ENCODE peak calls at places on chromosomes 11 and 22, in eight cellular contexts. One of them, this sample, is unnamed.
A peak's percentile ranks its signal among the peaks of the same experiment; 100 is the strongest.

GRCh38 chr11:128318856-128319474 is 268.4 kb downstream of the ETS1 start:
- DNase-seq in type B pancreatic cell: no peak
- DNase-seq in RWPE1: no peak
- DNase-seq in Calu3: no peak
- DNase-seq in Panc1: no peak
- DNase-seq in bronchial epithelial cell: peak; percentile 27
- DNase-seq in HFFc6: no peak
- DNase-seq in A549: no peak
- DNase-seq in this sample: no peak

GRCh38 chr11:2588809-2589537 is 110.8 kb downstream of the KCNQ1OT1 start:
- DNase-seq in A549: no peak
- DNase-seq in Calu3: no peak
- DNase-seq in type B pancreatic cell: no peak
- DNase-seq in Panc1: no peak
- DNase-seq in RWPE1: peak; percentile 20
- DNase-seq in HFFc6: no peak
- DNase-seq in bronchial epithelial cell: no peak
- DNase-seq in this sample: no peak

GRCh38 chr11:12007769-12008737 is at the start of gene DKK3:
- DNase-seq in type B pancreatic cell: no peak
- DNase-seq in bronchial epithelial cell: peak; percentile 81
- DNase-seq in RWPE1: peak; percentile 60
- DNase-seq in Panc1: no peak
- DNase-seq in A549: no peak
- DNase-seq in Calu3: no peak
- DNase-seq in HFFc6: peak; percentile 38
- DNase-seq in this sample: no peak

GRCh38 chr11:57480409-57481137 is 20.2 kb downstream of the RTN4RL2 start:
- DNase-seq in bronchial epithelial cell: peak; percentile 38
- DNase-seq in Calu3: peak; percentile 79
- DNase-seq in RWPE1: no peak
- DNase-seq in HFFc6: peak; percentile 48
- DNase-seq in type B pancreatic cell: no peak
- DNase-seq in Panc1: no peak
- DNase-seq in A549: peak; percentile 91
- DNase-seq in this sample: no peak

GRCh38 chr11:92340839-92341238 is 116.2 kb downstream of the FAT3 start:
- DNase-seq in type B pancreatic cell: no peak
- DNase-seq in RWPE1: no peak
- DNase-seq in Calu3: peak; percentile 17
- DNase-seq in Panc1: no peak
- DNase-seq in A549: no peak
- DNase-seq in HFFc6: peak; percentile 6
- DNase-seq in bronchial epithelial cell: peak; percentile 29
- DNase-seq in this sample: no peak

GRCh38 chr11:103396237-103396636 is 287.0 kb downstream of the DYNC2H1 start:
- DNase-seq in type B pancreatic cell: no peak
- DNase-seq in RWPE1: no peak
- DNase-seq in HFFc6: peak; percentile 69
- DNase-seq in bronchial epithelial cell: peak; percentile 2
- DNase-seq in Calu3: no peak
- DNase-seq in Panc1: no peak
- DNase-seq in A549: no peak
- DNase-seq in this sample: no peak

GRCh38 chr11:736431-736830 is 10.8 kb upstream of the TALDO1 start:
- DNase-seq in Panc1: no peak
- DNase-seq in Calu3: no peak
- DNase-seq in A549: no peak
- DNase-seq in HFFc6: peak; percentile 12
- DNase-seq in bronchial epithelial cell: no peak
- DNase-seq in type B pancreatic cell: no peak
- DNase-seq in RWPE1: no peak
- DNase-seq in this sample: no peak

GRCh38 chr11:22203281-22203680 is 10.4 kb downstream of the ANO5 start:
- DNase-seq in HFFc6: no peak
- DNase-seq in RWPE1: no peak
- DNase-seq in bronchial epithelial cell: no peak
- DNase-seq in Calu3: no peak
- DNase-seq in A549: no peak
- DNase-seq in Panc1: no peak
- DNase-seq in type B pancreatic cell: no peak
- DNase-seq in this sample: no peak

GRCh38 chr11:118913411-118914125 is 12.2 kb downstream of the BCL9L start:
- DNase-seq in type B pancreatic cell: no peak
- DNase-seq in bronchial epithelial cell: no peak
- DNase-seq in Panc1: no peak
- DNase-seq in Calu3: no peak
- DNase-seq in HFFc6: no peak
- DNase-seq in A549: no peak
- DNase-seq in RWPE1: no peak
- DNase-seq in this sample: no peak

GRCh38 chr11:118437736-118438125 is 1.4 kb downstream of the KMT2A start:
- DNase-seq in RWPE1: peak; percentile 36
- DNase-seq in Calu3: peak; percentile 44
- DNase-seq in type B pancreatic cell: no peak
- DNase-seq in HFFc6: no peak
- DNase-seq in Panc1: no peak
- DNase-seq in A549: no peak
- DNase-seq in bronchial epithelial cell: no peak
- DNase-seq in this sample: no peak

GRCh38 chr11:5380740-5381342 is 2.8 kb upstream of the OR51M1 start:
- DNase-seq in Panc1: peak; percentile 45
- DNase-seq in bronchial epithelial cell: peak; percentile 58
- DNase-seq in HFFc6: peak; percentile 69
- DNase-seq in type B pancreatic cell: no peak
- DNase-seq in RWPE1: peak; percentile 49
- DNase-seq in Calu3: peak; percentile 59
- DNase-seq in A549: peak; percentile 36
- DNase-seq in this sample: no peak

GRCh38 chr22:47402876-47403525 is 640.6 kb downstream of the TBC1D22A start:
- DNase-seq in Panc1: no peak
- DNase-seq in type B pancreatic cell: no peak
- DNase-seq in HFFc6: no peak
- DNase-seq in RWPE1: no peak
- DNase-seq in bronchial epithelial cell: no peak
- DNase-seq in Calu3: no peak
- DNase-seq in A549: no peak
- DNase-seq in this sample: no peak

GRCh38 chr11:115981814-115982471 is 477.7 kb upstream of the CADM1 start:
- DNase-seq in Panc1: no peak
- DNase-seq in type B pancreatic cell: no peak
- DNase-seq in HFFc6: no peak
- DNase-seq in RWPE1: no peak
- DNase-seq in A549: no peak
- DNase-seq in Calu3: no peak
- DNase-seq in bronchial epithelial cell: no peak
- DNase-seq in this sample: no peak

GRCh38 chr11:2510626-2511402 is 66.0 kb downstream of the KCNQ1 start:
- DNase-seq in Panc1: no peak
- DNase-seq in type B pancreatic cell: peak; percentile 62
- DNase-seq in Calu3: no peak
- DNase-seq in RWPE1: no peak
- DNase-seq in A549: no peak
- DNase-seq in HFFc6: no peak
- DNase-seq in bronchial epithelial cell: no peak
- DNase-seq in this sample: no peak

GRCh38 chr11:134537296-134537695 is 125.3 kb upstream of the B3GAT1 start:
- DNase-seq in HFFc6: no peak
- DNase-seq in A549: no peak
- DNase-seq in bronchial epithelial cell: no peak
- DNase-seq in Calu3: no peak
- DNase-seq in RWPE1: no peak
- DNase-seq in type B pancreatic cell: peak; percentile 34
- DNase-seq in Panc1: no peak
- DNase-seq in this sample: no peak

DNA sequence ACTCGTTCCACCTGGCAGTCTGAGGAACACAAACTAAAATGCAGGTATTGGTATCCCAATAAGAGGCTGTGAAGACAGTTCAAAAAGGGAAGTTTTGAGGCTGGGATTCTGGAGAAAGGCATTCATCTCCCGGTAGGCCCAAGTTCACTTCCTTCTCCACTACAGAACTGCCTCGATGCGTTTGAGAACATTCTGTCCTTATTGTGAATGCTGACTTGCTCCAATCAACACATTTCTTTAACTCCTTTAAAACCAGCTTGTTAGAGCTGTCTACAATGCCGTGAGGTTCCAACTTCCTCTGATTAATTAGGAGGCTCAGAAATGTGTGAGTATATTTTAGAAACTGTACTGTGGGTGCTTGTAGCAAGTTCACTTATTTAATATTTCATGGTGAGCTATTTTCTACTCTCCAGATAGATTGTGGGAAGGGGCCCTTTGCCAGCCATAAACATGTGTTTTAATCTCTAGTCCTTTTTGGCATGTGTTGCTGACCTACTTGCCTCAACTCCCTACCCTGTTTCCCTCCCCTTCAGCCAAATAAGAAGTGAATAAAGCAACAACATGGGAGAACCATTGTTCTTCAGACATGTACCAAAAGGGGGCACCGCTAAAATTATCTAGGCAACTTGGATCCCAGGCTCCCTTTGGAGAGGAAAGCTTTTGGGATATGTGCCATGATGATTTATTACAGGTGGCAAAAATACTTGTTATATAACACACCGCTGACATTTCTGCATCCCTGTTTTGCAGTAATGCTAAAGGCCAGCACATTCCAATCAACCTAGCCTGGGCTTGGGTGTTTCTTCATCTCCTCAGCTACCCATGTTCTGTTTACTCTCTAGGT is 245.6 kb downstream of the BLID start:
- DNase-seq in Calu3: no peak
- DNase-seq in RWPE1: no peak
- DNase-seq in A549: no peak
- DNase-seq in type B pancreatic cell: no peak
- DNase-seq in HFFc6: no peak
- DNase-seq in bronchial epithelial cell: peak; percentile 11
- DNase-seq in Panc1: no peak
- DNase-seq in this sample: no peak
- TF ChIP-seq CTCF in Calu3: no peak
- TF ChIP-seq CTCF in RWPE1: no peak
- TF ChIP-seq CTCF in A549: no peak
- TF ChIP-seq CTCF in type B pancreatic cell: no peak
- TF ChIP-seq CTCF in HFFc6: peak; percentile 52
- TF ChIP-seq CTCF in bronchial epithelial cell: no peak
- TF ChIP-seq CTCF in Panc1: peak; percentile 33
- TF ChIP-seq CTCF in this sample: peak; percentile 10

DNA sequence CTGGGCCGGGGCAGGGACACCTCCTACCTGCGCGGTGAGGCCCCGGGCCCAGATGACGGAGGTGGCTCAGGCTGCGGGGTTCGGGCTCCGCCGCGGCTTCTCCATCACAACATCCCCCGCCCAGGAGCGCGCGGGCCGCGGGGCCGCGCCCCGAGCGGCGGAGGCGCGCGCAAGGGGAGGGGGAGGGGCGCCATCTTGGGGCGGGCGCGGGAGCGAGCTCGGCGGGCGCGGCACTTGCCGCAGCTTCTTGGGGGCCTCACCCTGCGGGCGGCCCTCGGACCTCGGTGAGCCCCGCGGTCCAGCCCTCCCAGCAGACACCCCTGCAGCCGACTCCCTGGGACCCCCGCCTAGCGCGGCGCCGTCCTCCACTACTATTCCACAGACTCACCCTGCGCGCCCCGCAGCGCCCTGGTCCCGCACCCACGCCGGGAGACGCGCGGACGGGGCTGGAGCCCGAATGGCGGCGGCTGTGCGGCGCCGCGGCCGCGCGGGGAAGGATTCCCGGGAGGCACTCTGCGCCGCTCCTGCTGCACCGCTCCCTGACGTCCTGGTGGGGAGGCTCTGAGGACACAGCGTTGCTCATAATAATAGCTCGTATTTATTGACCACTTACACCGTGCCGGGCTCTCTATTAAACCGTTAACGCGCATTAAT is at the start of gene APBB1:
- DNase-seq in HFFc6: peak; percentile 40
- DNase-seq in RWPE1: peak; percentile 57
- DNase-seq in Panc1: no peak
- DNase-seq in A549: peak; percentile 62
- DNase-seq in Calu3: peak; percentile 61
- DNase-seq in type B pancreatic cell: peak; percentile 81
- DNase-seq in bronchial epithelial cell: no peak
- DNase-seq in this sample: no peak
- TF ChIP-seq CTCF in HFFc6: no peak
- TF ChIP-seq CTCF in RWPE1: no peak
- TF ChIP-seq CTCF in Panc1: no peak
- TF ChIP-seq CTCF in A549: no peak
- TF ChIP-seq CTCF in Calu3: no peak
- TF ChIP-seq CTCF in type B pancreatic cell: peak; percentile 54
- TF ChIP-seq CTCF in bronchial epithelial cell: no peak
- TF ChIP-seq CTCF in this sample: no peak

GRCh38 chr11:75815345-75815983 is 454 bp downstream of the UVRAG start:
- DNase-seq in type B pancreatic cell: no peak
- DNase-seq in bronchial epithelial cell: no peak
- DNase-seq in RWPE1: peak; percentile 55
- DNase-seq in A549: peak; percentile 58
- DNase-seq in Panc1: no peak
- DNase-seq in Calu3: peak; percentile 24
- DNase-seq in HFFc6: peak; percentile 37
- DNase-seq in this sample: peak; percentile 3
- TF ChIP-seq CTCF in type B pancreatic cell: no peak
- TF ChIP-seq CTCF in bronchial epithelial cell: no peak
- TF ChIP-seq CTCF in RWPE1: no peak
- TF ChIP-seq CTCF in A549: no peak
- TF ChIP-seq CTCF in Panc1: no peak
- TF ChIP-seq CTCF in Calu3: no peak
- TF ChIP-seq CTCF in HFFc6: no peak
- TF ChIP-seq CTCF in this sample: no peak

GRCh38 chr11:69912161-69912910 is 93.1 kb upstream of the FGF3 start:
- DNase-seq in A549: no peak
- DNase-seq in Calu3: no peak
- DNase-seq in HFFc6: no peak
- DNase-seq in Panc1: no peak
- DNase-seq in type B pancreatic cell: no peak
- DNase-seq in bronchial epithelial cell: no peak
- DNase-seq in RWPE1: no peak
- DNase-seq in this sample: no peak
- TF ChIP-seq CTCF in A549: no peak
- TF ChIP-seq CTCF in Calu3: no peak
- TF ChIP-seq CTCF in HFFc6: no peak
- TF ChIP-seq CTCF in Panc1: no peak
- TF ChIP-seq CTCF in type B pancreatic cell: no peak
- TF ChIP-seq CTCF in bronchial epithelial cell: no peak
- TF ChIP-seq CTCF in RWPE1: no peak
- TF ChIP-seq CTCF in this sample: no peak

GRCh38 chr11:94219771-94220170 is 84.6 kb upstream of the IZUMO1R start:
- DNase-seq in A549: no peak
- DNase-seq in Panc1: no peak
- DNase-seq in RWPE1: no peak
- DNase-seq in bronchial epithelial cell: no peak
- DNase-seq in Calu3: peak; percentile 26
- DNase-seq in type B pancreatic cell: no peak
- DNase-seq in HFFc6: no peak
- DNase-seq in this sample: no peak
- TF ChIP-seq CTCF in A549: no peak
- TF ChIP-seq CTCF in Panc1: no peak
- TF ChIP-seq CTCF in RWPE1: no peak
- TF ChIP-seq CTCF in bronchial epithelial cell: no peak
- TF ChIP-seq CTCF in Calu3: no peak
- TF ChIP-seq CTCF in type B pancreatic cell: no peak
- TF ChIP-seq CTCF in HFFc6: no peak
- TF ChIP-seq CTCF in this sample: no peak

GRCh38 chr11:130980463-130980862 is 64.2 kb upstream of the SNX19 start:
- DNase-seq in Calu3: no peak
- DNase-seq in Panc1: no peak
- DNase-seq in A549: no peak
- DNase-seq in bronchial epithelial cell: no peak
- DNase-seq in type B pancreatic cell: no peak
- DNase-seq in HFFc6: no peak
- DNase-seq in RWPE1: no peak
- DNase-seq in this sample: no peak

GRCh38 chr11:130979386-130979972 is 63.2 kb upstream of the SNX19 start:
- DNase-seq in Panc1: no peak
- DNase-seq in bronchial epithelial cell: peak; percentile 52
- DNase-seq in type B pancreatic cell: no peak
- DNase-seq in Calu3: no peak
- DNase-seq in HFFc6: peak; percentile 12
- DNase-seq in RWPE1: peak; percentile 31
- DNase-seq in A549: peak; percentile 3
- DNase-seq in this sample: peak; percentile 10
- TF ChIP-seq CTCF in Panc1: peak; percentile 70
- TF ChIP-seq CTCF in bronchial epithelial cell: peak; percentile 63
- TF ChIP-seq CTCF in type B pancreatic cell: peak; percentile 75
- TF ChIP-seq CTCF in Calu3: no peak
- TF ChIP-seq CTCF in HFFc6: peak; percentile 78
- TF ChIP-seq CTCF in RWPE1: peak; percentile 32
- TF ChIP-seq CTCF in A549: peak; percentile 9
- TF ChIP-seq CTCF in this sample: peak; percentile 68

This sample was measured in AG09319.